ENCODE peak calls at places on chromosomes 3 and 15, in seven cellular contexts. C, J, V, D, N, X and I are unnamed samples.

GRCh38 chr15:89494941-89495637 is 1.3 kb downstream of the RHCG start:
- DNase-seq in D (peak), J (peak), X (peak), V (no peak), N (no peak), C (no peak), I (peak)

GRCh38 chr3:89059201-89059600 is 48.2 kb upstream of the EPHA3 start:
- DNase-seq in X (peak), D (no peak), N (peak), J (no peak), C (no peak), V (no peak), I (no peak)

GRCh38 chr3:172980849-172981248 is 160.2 kb downstream of the SPATA16 start:
- DNase-seq in N (no peak), V (no peak), X (no peak), J (no peak), C (no peak), D (no peak), I (no peak)

GRCh38 chr15:63218114-63218808 is 28.9 kb downstream of the RAB8B start:
- DNase-seq in D (no peak), J (no peak), X (peak), V (no peak), N (peak), C (no peak), I (peak)

GRCh38 chr3:41199866-41200668 is 762 bp downstream of the CTNNB1 start:
- DNase-seq in V (peak), N (peak), D (peak), C (no peak), J (no peak), X (peak), I (peak)

GRCh38 chr3:100891033-100891432 is 102.2 kb downstream of the ABI3BP start:
- DNase-seq in D (no peak), J (no peak), C (no peak), N (peak), X (peak), V (no peak), I (no peak)

GRCh38 chr3:114179575-114179974 is 723 bp upstream of the DRD3 start:
- DNase-seq in J (no peak), X (peak), N (peak), C (no peak), V (no peak), D (no peak), I (peak)

GRCh38 chr3:171189394-171189793 is 162.9 kb upstream of the SLC2A2 start:
- DNase-seq in J (no peak), D (no peak), V (no peak), C (no peak), X (no peak), N (no peak), I (no peak)

GRCh38 chr15:34583399-34584320 is at the start of gene GOLGA8B:
- DNase-seq in X (peak), J (peak), N (peak), D (peak), C (peak), V (peak), I (peak)

GRCh38 chr15:43800286-43801136 is at the start of gene HYPK:
- DNase-seq in X (peak), N (peak), C (peak), V (peak), D (peak), J (peak), I (peak)

GRCh38 chr3:42533161-42533897 is 30.9 kb downstream of the VIPR1 start:
- DNase-seq in N (no peak), X (no peak), C (no peak), V (no peak), D (no peak), J (no peak), I (peak)

GRCh38 chr15:100059094-100059493 is 282.7 kb downstream of the ADAMTS17 start:
- DNase-seq in D (no peak), V (no peak), X (no peak), C (no peak), N (no peak), J (no peak), I (no peak)

GRCh38 chr3:64908292-64908691 is 220.5 kb upstream of the ADAMTS9 start:
- DNase-seq in C (no peak), J (no peak), D (no peak), V (no peak), N (no peak), X (no peak), I (no peak)

GRCh38 chr3:42851228-42851834 is 24.3 kb downstream of the CYP8B1 start:
- DNase-seq in V (no peak), N (no peak), J (no peak), D (no peak), X (no peak), C (no peak), I (no peak)

GRCh38 chr3:101484805-101485620 is 28.0 kb downstream of the SENP7 start:
- DNase-seq in C (no peak), D (no peak), N (peak), X (no peak), V (no peak), J (no peak), I (no peak)

GRCh38 chr3:185401319-185401955 is 38.5 kb downstream of the MAP3K13 start:
- DNase-seq in X (no peak), V (no peak), D (no peak), C (no peak), J (no peak), N (no peak), I (peak)

GRCh38 chr15:77577350-77577749 is 55.4 kb downstream of the LINGO1 start:
- DNase-seq in J (no peak), X (no peak), N (no peak), D (no peak), C (no peak), V (no peak), I (peak)

GRCh38 chr3:129597087-129597791 is 9.2 kb downstream of the PLXND1 start:
- DNase-seq in J (no peak), N (peak), V (no peak), D (no peak), X (no peak), C (no peak), I (no peak)

GRCh38 chr3:142726017-142726416 is 2.2 kb downstream of the TRPC1 start:
- DNase-seq in J (no peak), C (no peak), N (no peak), V (no peak), D (no peak), X (no peak), I (no peak)

GRCh38 chr3:183378008-183378407 is 50.4 kb downstream of the MCF2L2 start:
- DNase-seq in J (no peak), C (no peak), D (no peak), V (no peak), X (no peak), N (no peak), I (no peak)

GRCh38 chr3:172204716-172205115 is 165.3 kb downstream of the FNDC3B start:
- DNase-seq in X (no peak), V (no peak), N (no peak), J (no peak), D (no peak), C (no peak), I (no peak)

GRCh38 chr15:65962187-65962586 is 92.9 kb downstream of the RAB11A start:
- DNase-seq in N (no peak), C (no peak), J (no peak), D (no peak), X (no peak), V (no peak), I (no peak)

GRCh38 chr15:100794008-100794407 is 85.6 kb upstream of the ALDH1A3 start:
- DNase-seq in X (no peak), N (no peak), C (no peak), D (no peak), V (no peak), J (no peak), I (no peak)

GRCh38 chr3:39519554-39519953 is 52.1 kb downstream of the MOBP start:
- DNase-seq in N (no peak), V (no peak), C (no peak), D (no peak), J (no peak), X (no peak), I (no peak)